ENCODE peak calls at places on chromosomes 7 and 10, in nine cellular contexts. K is left ventricle myocardium inferior; I is cardiac muscle cell; C is astrocyte; X is spleen; O is CD4-positive, alpha-beta memory T cell; J is Peyer's patch; F is SJSA1; Q is OCI-LY7. L is an unnamed sample.

GRCh38 chr10:125283831-125284614 is 123.7 kb upstream of the CTBP2 start:
- DNase-seq in K (no peak), C (no peak), I (no peak), F (no peak), Q (no peak), J (no peak), X (no peak), O (no peak), L (no peak)

GRCh38 chr7:25093268-25093802 is 31.7 kb downstream of the CYCS start:
- DNase-seq in K (peak; percentile 65), Q (peak; percentile 86), F (peak; percentile 74), I (peak; percentile 85), J (peak; percentile 70), X (peak; percentile 91), O (peak; percentile 68), C (peak; percentile 39), L (peak; percentile 90)

GRCh38 chr10:119643306-119644214 is 7.6 kb upstream of the BAG3 start:
- DNase-seq in C (peak; percentile 47), K (no peak), J (no peak), X (peak; percentile 12), O (no peak), I (no peak), F (no peak), Q (no peak), L (no peak)

GRCh38 chr10:104076743-104077160 is 8.9 kb downstream of the COL17A1 start:
- DNase-seq in F (peak; percentile 70), I (no peak), J (no peak), C (no peak), K (peak; percentile 53), Q (no peak), O (no peak), X (no peak), L (peak; percentile 62)

GRCh38 chr10:104483582-104483981 is 129.9 kb downstream of the CFAP58 start:
- DNase-seq in J (no peak), C (no peak), X (no peak), K (no peak), I (no peak), Q (no peak), F (no peak), O (no peak), L (no peak)

GRCh38 chr7:113030489-113030888 is 56.1 kb downstream of the GPR85 start:
- DNase-seq in C (no peak), K (no peak), Q (no peak), I (no peak), J (no peak), X (no peak), F (no peak), O (no peak), L (no peak)

GRCh38 chr10:14468022-14468421 is 137.3 kb upstream of the FRMD4A start:
- DNase-seq in O (no peak), Q (no peak), C (peak; percentile 82), F (no peak), X (no peak), K (no peak), I (no peak), J (no peak), L (no peak)

GRCh38 chr10:116590590-116591444 is at the start of gene PNLIPRP1:
- DNase-seq in O (no peak), I (no peak), K (no peak), X (no peak), J (no peak), Q (no peak), F (no peak), C (no peak), L (no peak)

GRCh38 chr7:77714195-77714594 is 17.9 kb downstream of the RSBN1L start:
- DNase-seq in X (no peak), I (no peak), J (no peak), F (no peak), K (no peak), O (no peak), C (no peak), Q (no peak), L (no peak)
- H3K27ac ChIP-seq in X (no peak overlapping the region), I (no peak overlapping the region), J (no peak overlapping the region), F (no peak overlapping the region), K (no peak overlapping the region), O (no peak overlapping the region), C (no peak overlapping the region), Q (no peak overlapping the region), L (no peak overlapping the region)

GRCh38 chr10:110410329-110411046 is 87.2 kb upstream of the DUSP5 start:
- DNase-seq in F (peak; percentile 96), J (no peak), Q (no peak), C (peak; percentile 98), I (no peak), O (no peak), X (no peak), K (no peak), L (no peak)

GRCh38 chr10:110409488-110409887 is 88.2 kb upstream of the DUSP5 start:
- DNase-seq in J (no peak), Q (no peak), C (no peak), X (no peak), K (no peak), O (no peak), I (no peak), F (no peak), L (no peak)

GRCh38 chr10:110411047-110411410 is 86.7 kb upstream of the DUSP5 start:
- DNase-seq in I (peak; percentile 83), X (no peak), F (peak; percentile 73), Q (no peak), K (peak; percentile 29), O (no peak), J (no peak), C (peak; percentile 82), L (no peak)

GRCh38 chr10:110408943-110409342 is 88.8 kb upstream of the DUSP5 start:
- DNase-seq in Q (no peak), C (no peak), F (no peak), I (no peak), J (no peak), O (no peak), K (no peak), X (no peak), L (no peak)

DNA sequence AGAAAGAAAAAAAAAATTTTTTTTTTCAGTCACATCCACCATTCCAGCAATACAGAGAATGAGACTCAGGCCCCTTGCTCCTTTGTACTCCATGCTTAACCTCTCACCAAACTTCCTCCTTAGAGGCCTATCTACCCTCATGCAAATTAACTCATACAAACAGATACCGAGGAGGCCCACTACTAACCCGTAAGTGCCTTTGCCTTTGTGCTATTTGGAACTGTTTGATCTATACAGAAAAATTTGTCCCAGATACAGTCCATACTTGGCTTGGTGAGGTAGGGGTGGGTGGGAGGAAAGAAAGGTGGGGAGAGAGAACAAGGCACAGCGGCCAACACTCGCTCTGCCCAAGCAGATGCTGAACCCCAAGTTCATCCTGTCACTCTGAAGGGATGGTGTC is 87.8 kb upstream of the DUSP5 start:
- DNase-seq in I (no peak), Q (peak; percentile 71), F (no peak), C (no peak), J (no peak), K (no peak), X (no peak), O (no peak), L (no peak)
- H3K4me1 ChIP-seq in I (peaks cover 64% of the 10 kb centered on the region), Q (peaks cover 74% of the 10 kb centered on the region), F (peaks cover 68% of the 10 kb centered on the region), C (peaks cover 45% of the 10 kb centered on the region), J (peaks cover 18% of the 10 kb centered on the region), K (peaks cover 34% of the 10 kb centered on the region), X (peaks cover 47% of the 10 kb centered on the region), O (peaks cover 16% of the 10 kb centered on the region), L (no peaks in the 10 kb centered on the region)

GRCh38 chr7:157961731-157962457 is 625.1 kb downstream of the DNAJB6 start:
- DNase-seq in F (no peak), C (no peak), K (no peak), X (peak; percentile 54), J (no peak), I (no peak), O (no peak), Q (no peak), L (no peak)

GRCh38 chr7:157964016-157964415 is 623.6 kb downstream of the PTPRN2 start:
- DNase-seq in C (no peak), K (no peak), I (no peak), O (no peak), F (no peak), Q (no peak), X (peak; percentile 47), J (no peak), L (no peak)

GRCh38 chr7:157963526-157963925 is 624.1 kb downstream of the PTPRN2 start:
- DNase-seq in I (no peak), Q (no peak), X (peak; percentile 36), C (no peak), K (no peak), J (no peak), O (no peak), F (no peak), L (no peak)

GRCh38 chr7:157964521-157964920 is 623.1 kb downstream of the PTPRN2 start:
- DNase-seq in Q (no peak), I (no peak), C (no peak), O (no peak), F (no peak), J (no peak), X (peak; percentile 58), K (no peak), L (no peak)

DNA sequence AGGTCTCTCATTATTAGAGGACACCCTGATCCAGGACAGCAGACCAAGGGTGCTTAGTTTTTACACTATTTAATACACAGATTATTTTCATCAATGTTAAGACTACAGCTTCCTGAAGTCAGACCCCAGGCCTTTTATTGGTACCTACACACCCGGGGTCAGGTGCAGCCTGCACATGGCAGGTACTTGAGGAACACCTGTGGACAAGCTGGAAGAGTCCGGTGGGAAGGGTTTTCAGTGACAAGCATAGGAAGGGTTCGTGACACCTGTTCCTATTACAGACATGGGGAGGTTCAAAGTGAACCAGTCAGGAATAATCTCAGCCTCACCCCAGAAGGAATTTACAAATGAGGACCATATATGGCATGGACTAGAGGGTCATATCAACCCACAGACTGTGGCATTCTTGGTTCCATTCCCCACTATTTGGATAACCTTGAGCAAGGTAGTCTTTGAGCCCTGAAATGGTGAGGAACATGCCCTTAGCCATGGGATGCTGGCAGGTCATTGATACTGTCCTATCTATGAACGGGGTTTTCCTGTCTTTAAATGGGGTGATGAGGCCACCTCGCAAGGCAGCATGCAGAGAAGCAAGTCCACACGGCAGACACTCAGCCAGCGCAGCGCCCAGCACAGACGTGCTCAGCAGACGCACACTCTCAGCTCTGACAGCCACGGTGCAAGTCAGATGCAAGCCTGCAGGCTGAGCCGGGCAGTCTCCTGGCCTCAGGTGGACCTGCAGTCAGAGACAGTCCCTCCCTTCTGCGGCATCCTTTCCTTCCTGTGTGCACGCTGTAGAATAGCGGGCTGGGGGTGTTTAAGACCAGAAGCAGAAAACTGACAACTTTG is 624.9 kb downstream of the PTPRN2 start:
- DNase-seq in C (no peak), K (no peak), I (no peak), Q (no peak), X (peak; percentile 55), O (no peak), J (no peak), F (no peak), L (no peak)
- H3K9me3 ChIP-seq in C (peaks cover 8% of the 10 kb centered on the region), K (peaks cover 8% of the 10 kb centered on the region), I (peaks cover 2% of the 10 kb centered on the region), Q (no peaks in the 10 kb centered on the region), X (peaks cover 4% of the 10 kb centered on the region), O (no peaks in the 10 kb centered on the region), J (no peaks in the 10 kb centered on the region), F (peaks cover 20% of the 10 kb centered on the region), L (no peaks in the 10 kb centered on the region)

GRCh38 chr7:114944742-114945625 is 23.1 kb downstream of the MDFIC start:
- DNase-seq in K (peak; percentile 73), O (no peak), I (no peak), J (no peak), F (peak; percentile 68), X (no peak), Q (no peak), C (peak; percentile 93), L (peak; percentile 88)

GRCh38 chr7:114942443-114943175 is 20.7 kb downstream of the MDFIC start:
- DNase-seq in K (no peak), Q (no peak), C (no peak), F (no peak), J (no peak), X (no peak), I (no peak), O (no peak), L (no peak)

GRCh38 chr7:114941692-114942091 is 19.8 kb downstream of the MDFIC start:
- DNase-seq in O (no peak), J (no peak), C (no peak), Q (no peak), F (no peak), I (no peak), K (no peak), X (no peak), L (no peak)

GRCh38 chr7:114943530-114943929 is 21.6 kb downstream of the MDFIC start:
- DNase-seq in O (no peak), Q (no peak), K (no peak), J (no peak), F (no peak), X (no peak), C (no peak), I (no peak), L (no peak)

GRCh38 chr7:114943953-114944741 is 22.3 kb downstream of the MDFIC start:
- DNase-seq in J (no peak), O (no peak), C (peak; percentile 57), X (no peak), I (no peak), F (no peak), Q (no peak), K (no peak), L (no peak)
- H3K27ac ChIP-seq in J (no peak overlapping the region), O (no peak overlapping the region), C (peak overlapping the region; percentile 73), X (no peak overlapping the region), I (no peak overlapping the region), F (peak overlapping the region; percentile 29), Q (no peak overlapping the region), K (peak overlapping the region; percentile 66), L (no peak overlapping the region)

L was measured in aorta.